ENCODE peak calls at places on chromosomes 12 and 14, in ten cellular contexts. One of them, this sample, is unnamed.
A peak's percentile ranks its signal among the peaks of the same experiment; 100 is the strongest.

GRCh38 chr14:22668417-22668816 is 24.3 kb upstream of the OR6J1 start:
- DNase-seq in pancreas: no peak
- DNase-seq in tibial artery: no peak
- DNase-seq in mucosa of descending colon: no peak
- DNase-seq in OCI-LY7: no peak
- DNase-seq in lung: no peak
- DNase-seq in body of pancreas: no peak
- DNase-seq in testis: no peak
- DNase-seq in bronchial epithelial cell: no peak
- DNase-seq in fibroblast of lung: peak; percentile 79
- DNase-seq in this sample: no peak

GRCh38 chr12:59649203-59649602 is 53.4 kb downstream of the SLC16A7 start:
- DNase-seq in pancreas: no peak
- DNase-seq in tibial artery: no peak
- DNase-seq in mucosa of descending colon: no peak
- DNase-seq in OCI-LY7: no peak
- DNase-seq in lung: no peak
- DNase-seq in body of pancreas: no peak
- DNase-seq in testis: no peak
- DNase-seq in bronchial epithelial cell: peak; percentile 37
- DNase-seq in fibroblast of lung: peak; percentile 18
- DNase-seq in this sample: no peak

GRCh38 chr14:74251546-74252030 is 12.3 kb downstream of the VSX2 start:
- DNase-seq in pancreas: peak; percentile 74
- DNase-seq in tibial artery: peak; percentile 78
- DNase-seq in mucosa of descending colon: peak; percentile 81
- DNase-seq in OCI-LY7: peak; percentile 84
- DNase-seq in lung: peak; percentile 79
- DNase-seq in body of pancreas: peak; percentile 81
- DNase-seq in testis: peak; percentile 86
- DNase-seq in bronchial epithelial cell: peak; percentile 59
- DNase-seq in fibroblast of lung: peak; percentile 78
- DNase-seq in this sample: peak; percentile 44

GRCh38 chr12:109775172-109775881 is 57.9 kb downstream of the TRPV4 start:
- DNase-seq in pancreas: peak; percentile 80
- DNase-seq in tibial artery: peak; percentile 72
- DNase-seq in mucosa of descending colon: peak; percentile 84
- DNase-seq in OCI-LY7: peak; percentile 62
- DNase-seq in lung: peak; percentile 70
- DNase-seq in body of pancreas: peak; percentile 74
- DNase-seq in testis: peak; percentile 81
- DNase-seq in bronchial epithelial cell: peak; percentile 42
- DNase-seq in fibroblast of lung: peak; percentile 66
- DNase-seq in this sample: peak; percentile 89

GRCh38 chr14:93115069-93115919 is 431 bp downstream of the ITPK1 start:
- DNase-seq in pancreas: peak; percentile 89
- DNase-seq in tibial artery: peak; percentile 94
- DNase-seq in mucosa of descending colon: peak; percentile 86
- DNase-seq in OCI-LY7: peak; percentile 88
- DNase-seq in lung: peak; percentile 82
- DNase-seq in body of pancreas: peak; percentile 91
- DNase-seq in testis: peak; percentile 85
- DNase-seq in bronchial epithelial cell: peak; percentile 73
- DNase-seq in fibroblast of lung: peak; percentile 76
- DNase-seq in this sample: peak; percentile 87

GRCh38 chr12:90250041-90250440 is 541.4 kb upstream of the ATP2B1 start:
- DNase-seq in pancreas: no peak
- DNase-seq in tibial artery: no peak
- DNase-seq in mucosa of descending colon: no peak
- DNase-seq in OCI-LY7: no peak
- DNase-seq in lung: no peak
- DNase-seq in body of pancreas: no peak
- DNase-seq in testis: no peak
- DNase-seq in bronchial epithelial cell: no peak
- DNase-seq in fibroblast of lung: no peak
- DNase-seq in this sample: no peak

GRCh38 chr14:105525861-105526780 is at the start of gene TMEM121:
- DNase-seq in pancreas: no peak
- DNase-seq in tibial artery: peak; percentile 64
- DNase-seq in mucosa of descending colon: no peak
- DNase-seq in OCI-LY7: no peak
- DNase-seq in lung: no peak
- DNase-seq in body of pancreas: peak; percentile 21
- DNase-seq in testis: peak; percentile 25
- DNase-seq in bronchial epithelial cell: no peak
- DNase-seq in fibroblast of lung: no peak
- DNase-seq in this sample: no peak

GRCh38 chr14:22483863-22484593 is 105.0 kb downstream of the DAD1 start:
- DNase-seq in pancreas: no peak
- DNase-seq in tibial artery: no peak
- DNase-seq in mucosa of descending colon: no peak
- DNase-seq in OCI-LY7: no peak
- DNase-seq in lung: no peak
- DNase-seq in body of pancreas: no peak
- DNase-seq in testis: no peak
- DNase-seq in bronchial epithelial cell: no peak
- DNase-seq in fibroblast of lung: no peak
- DNase-seq in this sample: no peak

GRCh38 chr12:64273527-64274403 is 51.7 kb upstream of the KICS2 start:
- DNase-seq in pancreas: no peak
- DNase-seq in tibial artery: no peak
- DNase-seq in mucosa of descending colon: peak; percentile 9
- DNase-seq in OCI-LY7: no peak
- DNase-seq in lung: no peak
- DNase-seq in body of pancreas: no peak
- DNase-seq in testis: peak; percentile 22
- DNase-seq in bronchial epithelial cell: peak; percentile 38
- DNase-seq in fibroblast of lung: no peak
- DNase-seq in this sample: no peak

GRCh38 chr12:95996034-95996658 is at the start of gene HAL:
- DNase-seq in pancreas: peak; percentile 52
- DNase-seq in tibial artery: no peak
- DNase-seq in mucosa of descending colon: peak; percentile 51
- DNase-seq in OCI-LY7: no peak
- DNase-seq in lung: peak; percentile 52
- DNase-seq in body of pancreas: peak; percentile 68
- DNase-seq in testis: no peak
- DNase-seq in bronchial epithelial cell: peak; percentile 42
- DNase-seq in fibroblast of lung: no peak
- DNase-seq in this sample: no peak

GRCh38 chr12:91382081-91382543 is 199.5 kb upstream of the DCN start:
- DNase-seq in pancreas: peak; percentile 73
- DNase-seq in tibial artery: peak; percentile 86
- DNase-seq in mucosa of descending colon: peak; percentile 96
- DNase-seq in OCI-LY7: peak; percentile 77
- DNase-seq in lung: peak; percentile 82
- DNase-seq in body of pancreas: peak; percentile 79
- DNase-seq in testis: peak; percentile 94
- DNase-seq in bronchial epithelial cell: peak; percentile 74
- DNase-seq in fibroblast of lung: peak; percentile 84
- DNase-seq in this sample: peak; percentile 75

GRCh38 chr12:39235990-39236767 is 206.7 kb downstream of the KIF21A start:
- DNase-seq in pancreas: no peak
- DNase-seq in tibial artery: no peak
- DNase-seq in mucosa of descending colon: no peak
- DNase-seq in OCI-LY7: no peak
- DNase-seq in lung: no peak
- DNase-seq in body of pancreas: no peak
- DNase-seq in testis: no peak
- DNase-seq in bronchial epithelial cell: peak; percentile 91
- DNase-seq in fibroblast of lung: peak; percentile 6
- DNase-seq in this sample: no peak

GRCh38 chr14:36751116-36751515 is 89.5 kb downstream of the PAX9 start:
- DNase-seq in pancreas: no peak
- DNase-seq in tibial artery: no peak
- DNase-seq in mucosa of descending colon: peak; percentile 69
- DNase-seq in OCI-LY7: no peak
- DNase-seq in lung: no peak
- DNase-seq in body of pancreas: no peak
- DNase-seq in testis: no peak
- DNase-seq in bronchial epithelial cell: peak; percentile 68
- DNase-seq in fibroblast of lung: no peak
- DNase-seq in this sample: no peak

GRCh38 chr12:92226036-92226661 is 80.5 kb upstream of the BTG1 start:
- DNase-seq in pancreas: no peak
- DNase-seq in tibial artery: no peak
- DNase-seq in mucosa of descending colon: no peak
- DNase-seq in OCI-LY7: no peak
- DNase-seq in lung: no peak
- DNase-seq in body of pancreas: no peak
- DNase-seq in testis: no peak
- DNase-seq in bronchial epithelial cell: no peak
- DNase-seq in fibroblast of lung: peak; percentile 53
- DNase-seq in this sample: no peak

GRCh38 chr14:102088012-102088792 is 1.4 kb upstream of the HSP90AA1 start:
- DNase-seq in pancreas: peak; percentile 44
- DNase-seq in tibial artery: peak; percentile 79
- DNase-seq in mucosa of descending colon: peak; percentile 66
- DNase-seq in OCI-LY7: peak; percentile 65
- DNase-seq in lung: peak; percentile 51
- DNase-seq in body of pancreas: peak; percentile 54
- DNase-seq in testis: peak; percentile 70
- DNase-seq in bronchial epithelial cell: peak; percentile 49
- DNase-seq in fibroblast of lung: no peak
- DNase-seq in this sample: peak; percentile 45

GRCh38 chr14:76924363-76925151 is 98.3 kb downstream of the LRRC74A start:
- DNase-seq in pancreas: no peak
- DNase-seq in tibial artery: no peak
- DNase-seq in mucosa of descending colon: no peak
- DNase-seq in OCI-LY7: no peak
- DNase-seq in lung: no peak
- DNase-seq in body of pancreas: peak; percentile 48
- DNase-seq in testis: peak; percentile 83
- DNase-seq in bronchial epithelial cell: no peak
- DNase-seq in fibroblast of lung: peak; percentile 26
- DNase-seq in this sample: no peak

GRCh38 chr14:34632451-34632850 is 2.5 kb upstream of the SNX6 start:
- DNase-seq in pancreas: no peak
- DNase-seq in tibial artery: no peak
- DNase-seq in mucosa of descending colon: no peak
- DNase-seq in OCI-LY7: no peak
- DNase-seq in lung: no peak
- DNase-seq in body of pancreas: no peak
- DNase-seq in testis: no peak
- DNase-seq in bronchial epithelial cell: no peak
- DNase-seq in fibroblast of lung: no peak
- DNase-seq in this sample: no peak

GRCh38 chr12:132315507-132315906 is 13.9 kb downstream of the GALNT9 start:
- DNase-seq in pancreas: no peak
- DNase-seq in tibial artery: no peak
- DNase-seq in mucosa of descending colon: no peak
- DNase-seq in OCI-LY7: no peak
- DNase-seq in lung: no peak
- DNase-seq in body of pancreas: no peak
- DNase-seq in testis: no peak
- DNase-seq in bronchial epithelial cell: no peak
- DNase-seq in fibroblast of lung: no peak
- DNase-seq in this sample: no peak

GRCh38 chr14:97036096-97036852 is 239.1 kb downstream of the VRK1 start:
- DNase-seq in pancreas: no peak
- DNase-seq in tibial artery: no peak
- DNase-seq in mucosa of descending colon: no peak
- DNase-seq in OCI-LY7: no peak
- DNase-seq in lung: no peak
- DNase-seq in body of pancreas: no peak
- DNase-seq in testis: no peak
- DNase-seq in bronchial epithelial cell: no peak
- DNase-seq in fibroblast of lung: no peak
- DNase-seq in this sample: no peak

GRCh38 chr12:48004039-48004940 is at the start of gene COL2A1:
- DNase-seq in pancreas: no peak
- DNase-seq in tibial artery: no peak
- DNase-seq in mucosa of descending colon: no peak
- DNase-seq in OCI-LY7: no peak
- DNase-seq in lung: no peak
- DNase-seq in body of pancreas: no peak
- DNase-seq in testis: peak; percentile 36
- DNase-seq in bronchial epithelial cell: no peak
- DNase-seq in fibroblast of lung: peak; percentile 15
- DNase-seq in this sample: no peak

GRCh38 chr12:113273053-113273725 is 51.9 kb downstream of the TPCN1 start:
- DNase-seq in pancreas: no peak
- DNase-seq in tibial artery: no peak
- DNase-seq in mucosa of descending colon: no peak
- DNase-seq in OCI-LY7: no peak
- DNase-seq in lung: no peak
- DNase-seq in body of pancreas: no peak
- DNase-seq in testis: no peak
- DNase-seq in bronchial epithelial cell: peak; percentile 6
- DNase-seq in fibroblast of lung: peak; percentile 20
- DNase-seq in this sample: no peak

GRCh38 chr12:118164798-118165486 is 29.0 kb downstream of the PEBP1 start:
- DNase-seq in pancreas: peak; percentile 29
- DNase-seq in tibial artery: no peak
- DNase-seq in mucosa of descending colon: peak; percentile 41
- DNase-seq in OCI-LY7: peak; percentile 15
- DNase-seq in lung: peak; percentile 36
- DNase-seq in body of pancreas: peak; percentile 26
- DNase-seq in testis: peak; percentile 60
- DNase-seq in bronchial epithelial cell: peak; percentile 31
- DNase-seq in fibroblast of lung: peak; percentile 51
- DNase-seq in this sample: no peak
- TF ChIP-seq CTCF in pancreas: no peak
- TF ChIP-seq CTCF in tibial artery: no peak
- TF ChIP-seq CTCF in mucosa of descending colon: no peak
- TF ChIP-seq CTCF in OCI-LY7: peak; percentile 77
- TF ChIP-seq CTCF in lung: no peak
- TF ChIP-seq CTCF in body of pancreas: peak; percentile 48
- TF ChIP-seq CTCF in testis: peak; percentile 38
- TF ChIP-seq CTCF in bronchial epithelial cell: peak; percentile 41
- TF ChIP-seq CTCF in fibroblast of lung: peak; percentile 64
- TF ChIP-seq CTCF in this sample: no peak

GRCh38 chr14:79281244-79282199 is 929.8 kb downstream of the DIO2 start:
- DNase-seq in pancreas: no peak
- DNase-seq in tibial artery: no peak
- DNase-seq in mucosa of descending colon: no peak
- DNase-seq in OCI-LY7: no peak
- DNase-seq in lung: no peak
- DNase-seq in body of pancreas: no peak
- DNase-seq in testis: no peak
- DNase-seq in bronchial epithelial cell: no peak
- DNase-seq in fibroblast of lung: no peak
- DNase-seq in this sample: no peak
- H3K4me3 ChIP-seq in pancreas: no peak overlapping the region
- H3K4me3 ChIP-seq in tibial artery: peak overlapping the region; percentile 60
- H3K4me3 ChIP-seq in mucosa of descending colon: no peak overlapping the region
- H3K4me3 ChIP-seq in OCI-LY7: no peak overlapping the region
- H3K4me3 ChIP-seq in lung: no peak overlapping the region
- H3K4me3 ChIP-seq in body of pancreas: no peak overlapping the region
- H3K4me3 ChIP-seq in testis: no peak overlapping the region
- H3K4me3 ChIP-seq in bronchial epithelial cell: no peak overlapping the region
- H3K4me3 ChIP-seq in fibroblast of lung: no peak overlapping the region
- H3K4me3 ChIP-seq in this sample: no peak overlapping the region

GRCh38 chr12:57166971-57167371 is 19.6 kb upstream of the LRP1-AS start:
- DNase-seq in pancreas: no peak
- DNase-seq in tibial artery: no peak
- DNase-seq in mucosa of descending colon: no peak
- DNase-seq in OCI-LY7: no peak
- DNase-seq in lung: no peak
- DNase-seq in body of pancreas: no peak
- DNase-seq in testis: no peak
- DNase-seq in bronchial epithelial cell: peak; percentile 96
- DNase-seq in fibroblast of lung: peak; percentile 59
- DNase-seq in this sample: no peak
- H3K36me3 ChIP-seq in pancreas: no peaks in the 10 kb centered on the region
- H3K36me3 ChIP-seq in tibial artery: peaks cover 89% of the 10 kb centered on the region
- H3K36me3 ChIP-seq in mucosa of descending colon: no peaks in the 10 kb centered on the region
- H3K36me3 ChIP-seq in OCI-LY7: no peaks in the 10 kb centered on the region
- H3K36me3 ChIP-seq in lung: peaks cover 13% of the 10 kb centered on the region
- H3K36me3 ChIP-seq in body of pancreas: no peaks in the 10 kb centered on the region
- H3K36me3 ChIP-seq in testis: no peaks in the 10 kb centered on the region
- H3K36me3 ChIP-seq in bronchial epithelial cell: peaks cover 20% of the 10 kb centered on the region
- H3K36me3 ChIP-seq in fibroblast of lung: peaks cover 62% of the 10 kb centered on the region
- H3K36me3 ChIP-seq in this sample: no peaks in the 10 kb centered on the region

GRCh38 chr14:59570122-59570521 is 6.5 kb downstream of the CCDC175 start:
- DNase-seq in pancreas: no peak
- DNase-seq in tibial artery: no peak
- DNase-seq in mucosa of descending colon: peak; percentile 25
- DNase-seq in OCI-LY7: no peak
- DNase-seq in lung: no peak
- DNase-seq in body of pancreas: no peak
- DNase-seq in testis: no peak
- DNase-seq in bronchial epithelial cell: no peak
- DNase-seq in fibroblast of lung: no peak
- DNase-seq in this sample: no peak
- TF ChIP-seq CTCF in pancreas: no peak
- TF ChIP-seq CTCF in tibial artery: no peak
- TF ChIP-seq CTCF in mucosa of descending colon: no peak
- TF ChIP-seq CTCF in OCI-LY7: peak; percentile 10
- TF ChIP-seq CTCF in lung: no peak
- TF ChIP-seq CTCF in body of pancreas: no peak
- TF ChIP-seq CTCF in testis: no peak
- TF ChIP-seq CTCF in bronchial epithelial cell: peak; percentile 19
- TF ChIP-seq CTCF in fibroblast of lung: peak; percentile 31
- TF ChIP-seq CTCF in this sample: no peak